ENCODE peak calls at places on chromosomes 6 and 20, in five cellular contexts. One of them, this sample, is unnamed.

GRCh38 chr20:48767269-48767960 is 60.4 kb downstream of the PREX1 start:
- DNase-seq in tibial artery: no peak
- DNase-seq in HepG2: no peak
- DNase-seq in uterus: no peak
- DNase-seq in ovary: no peak
- DNase-seq in this sample: no peak

GRCh38 chr6:2213082-2213481 is 32.3 kb downstream of the GMDS start:
- DNase-seq in tibial artery: no peak
- DNase-seq in HepG2: no peak
- DNase-seq in uterus: no peak
- DNase-seq in ovary: no peak
- DNase-seq in this sample: no peak

GRCh38 chr6:43093361-43094289 is 17.5 kb downstream of the PTK7 start:
- DNase-seq in tibial artery: no peak
- DNase-seq in HepG2: peak; percentile 93
- DNase-seq in uterus: peak; percentile 59
- DNase-seq in ovary: peak; percentile 58
- DNase-seq in this sample: no peak

GRCh38 chr6:14280766-14281293 is 163.3 kb downstream of the CD83 start:
- DNase-seq in tibial artery: no peak
- DNase-seq in HepG2: no peak
- DNase-seq in uterus: no peak
- DNase-seq in ovary: no peak
- DNase-seq in this sample: no peak

GRCh38 chr6:116568851-116569755 is 2.2 kb upstream of the RWDD1 start:
- DNase-seq in tibial artery: no peak
- DNase-seq in HepG2: no peak
- DNase-seq in uterus: no peak
- DNase-seq in ovary: no peak
- DNase-seq in this sample: no peak

GRCh38 chr6:55397986-55398385 is 70.7 kb downstream of the GFRAL start:
- DNase-seq in tibial artery: no peak
- DNase-seq in HepG2: no peak
- DNase-seq in uterus: no peak
- DNase-seq in ovary: no peak
- DNase-seq in this sample: no peak

GRCh38 chr6:14455442-14455841 is 337.9 kb downstream of the CD83 start:
- DNase-seq in tibial artery: no peak
- DNase-seq in HepG2: no peak
- DNase-seq in uterus: no peak
- DNase-seq in ovary: no peak
- DNase-seq in this sample: no peak

GRCh38 chr6:33623895-33624381 is 2.8 kb downstream of the ITPR3 start:
- DNase-seq in tibial artery: no peak
- DNase-seq in HepG2: no peak
- DNase-seq in uterus: no peak
- DNase-seq in ovary: no peak
- DNase-seq in this sample: no peak

GRCh38 chr6:37021356-37022129 is 16.1 kb downstream of the FGD2 start:
- DNase-seq in tibial artery: no peak
- DNase-seq in HepG2: peak; percentile 37
- DNase-seq in uterus: no peak
- DNase-seq in ovary: no peak
- DNase-seq in this sample: no peak

GRCh38 chr6:138404666-138405337 is 779 bp downstream of the HEBP2 start:
- DNase-seq in tibial artery: peak; percentile 73
- DNase-seq in HepG2: no peak
- DNase-seq in uterus: peak; percentile 28
- DNase-seq in ovary: peak; percentile 34
- DNase-seq in this sample: peak; percentile 84

GRCh38 chr6:26470643-26471042 is 12.9 kb downstream of the BTN2A1 start:
- DNase-seq in tibial artery: no peak
- DNase-seq in HepG2: no peak
- DNase-seq in uterus: no peak
- DNase-seq in ovary: no peak
- DNase-seq in this sample: no peak

GRCh38 chr6:56875961-56876360 is 78.9 kb upstream of the BEND6 start:
- DNase-seq in tibial artery: no peak
- DNase-seq in HepG2: peak; percentile 84
- DNase-seq in uterus: no peak
- DNase-seq in ovary: no peak
- DNase-seq in this sample: no peak

GRCh38 chr20:18632196-18632789 is 44.4 kb downstream of the DTD1 start:
- DNase-seq in tibial artery: no peak
- DNase-seq in HepG2: peak; percentile 72
- DNase-seq in uterus: peak; percentile 79
- DNase-seq in ovary: peak; percentile 70
- DNase-seq in this sample: no peak

GRCh38 chr6:149212202-149212601 is 105.3 kb upstream of the TAB2 start:
- DNase-seq in tibial artery: no peak
- DNase-seq in HepG2: no peak
- DNase-seq in uterus: no peak
- DNase-seq in ovary: no peak
- DNase-seq in this sample: no peak

DNA sequence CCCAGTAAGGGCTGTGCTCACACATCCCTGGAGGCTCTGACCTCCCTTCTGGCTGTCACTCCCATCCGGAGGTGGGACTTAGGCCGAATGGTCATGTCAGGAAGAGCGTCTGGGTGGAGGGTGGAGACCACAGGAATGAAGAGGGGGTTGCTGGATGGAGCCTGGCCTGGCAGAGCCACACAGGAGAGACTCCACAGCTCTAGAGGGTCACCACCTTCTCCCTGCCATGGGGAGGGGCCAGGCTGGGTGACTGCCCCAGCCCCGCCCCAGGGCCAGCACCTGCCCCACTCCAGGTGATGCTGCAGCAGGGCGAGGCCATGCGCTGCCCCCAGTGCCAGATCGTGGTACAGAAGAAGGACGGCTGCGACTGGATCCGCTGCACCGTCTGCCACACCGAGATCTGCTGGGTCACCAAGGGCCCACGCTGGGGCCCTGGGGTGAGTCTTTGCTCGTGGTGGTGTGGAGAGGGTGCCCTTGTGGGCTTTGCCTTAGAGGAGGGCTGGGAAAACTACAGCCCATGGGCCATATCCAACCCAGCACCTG is 20.6 kb downstream of the RBCK1 start:
- DNase-seq in tibial artery: peak; percentile 60
- DNase-seq in HepG2: no peak
- DNase-seq in uterus: no peak
- DNase-seq in ovary: no peak
- DNase-seq in this sample: no peak
- TF ChIP-seq CTCF in tibial artery: no peak
- TF ChIP-seq CTCF in HepG2: no peak
- TF ChIP-seq CTCF in uterus: no peak
- TF ChIP-seq CTCF in ovary: no peak
- TF ChIP-seq CTCF in this sample: no peak

GRCh38 chr6:16236009-16236501 is 2.3 kb upstream of the GMPR start:
- DNase-seq in tibial artery: no peak
- DNase-seq in HepG2: no peak
- DNase-seq in uterus: no peak
- DNase-seq in ovary: no peak
- DNase-seq in this sample: no peak

GRCh38 chr6:16238658-16239089 is 287 bp downstream of the GMPR start:
- DNase-seq in tibial artery: no peak
- DNase-seq in HepG2: no peak
- DNase-seq in uterus: no peak
- DNase-seq in ovary: no peak
- DNase-seq in this sample: peak; percentile 68

GRCh38 chr6:16238057-16238657 is at the start of gene GMPR:
- DNase-seq in tibial artery: peak; percentile 95
- DNase-seq in HepG2: no peak
- DNase-seq in uterus: peak; percentile 74
- DNase-seq in ovary: peak; percentile 81
- DNase-seq in this sample: peak; percentile 89

GRCh38 chr6:16237242-16237641 is 1.1 kb upstream of the GMPR start:
- DNase-seq in tibial artery: no peak
- DNase-seq in HepG2: no peak
- DNase-seq in uterus: no peak
- DNase-seq in ovary: no peak
- DNase-seq in this sample: no peak

DNA sequence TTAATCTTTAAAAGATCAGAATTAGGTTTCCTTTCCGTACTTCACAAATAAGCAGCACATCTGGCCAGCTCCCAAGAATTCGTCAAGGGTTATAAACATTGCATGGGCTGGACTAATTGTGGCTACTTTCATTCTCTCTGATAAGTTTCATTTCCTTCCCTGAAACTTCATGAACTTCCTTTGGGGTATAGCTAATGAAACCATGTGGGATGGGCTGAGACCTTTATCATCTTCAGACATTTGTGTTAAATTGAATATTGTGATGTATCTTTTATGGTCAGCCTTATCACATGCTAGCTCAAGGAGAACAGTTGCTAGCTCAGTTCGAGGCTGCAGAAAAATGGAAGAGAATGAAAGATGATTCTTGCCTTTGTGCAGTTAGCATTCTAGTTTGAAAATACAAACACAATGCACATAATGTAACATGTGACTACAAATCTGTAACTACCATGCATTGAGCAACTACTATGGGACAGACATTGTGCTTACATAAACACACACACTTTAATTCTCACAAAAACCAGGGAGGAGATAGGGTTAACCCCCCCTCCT is 1.7 kb upstream of the GMPR start:
- DNase-seq in tibial artery: no peak
- DNase-seq in HepG2: no peak
- DNase-seq in uterus: no peak
- DNase-seq in ovary: no peak
- DNase-seq in this sample: no peak
- H3K4me3 ChIP-seq in tibial artery: no peak overlapping the region
- H3K4me3 ChIP-seq in HepG2: no peak overlapping the region
- H3K4me3 ChIP-seq in uterus: no peak overlapping the region
- H3K4me3 ChIP-seq in ovary: peak overlapping the region; percentile 9
- H3K4me3 ChIP-seq in this sample: peak overlapping the region; percentile 15

DNA sequence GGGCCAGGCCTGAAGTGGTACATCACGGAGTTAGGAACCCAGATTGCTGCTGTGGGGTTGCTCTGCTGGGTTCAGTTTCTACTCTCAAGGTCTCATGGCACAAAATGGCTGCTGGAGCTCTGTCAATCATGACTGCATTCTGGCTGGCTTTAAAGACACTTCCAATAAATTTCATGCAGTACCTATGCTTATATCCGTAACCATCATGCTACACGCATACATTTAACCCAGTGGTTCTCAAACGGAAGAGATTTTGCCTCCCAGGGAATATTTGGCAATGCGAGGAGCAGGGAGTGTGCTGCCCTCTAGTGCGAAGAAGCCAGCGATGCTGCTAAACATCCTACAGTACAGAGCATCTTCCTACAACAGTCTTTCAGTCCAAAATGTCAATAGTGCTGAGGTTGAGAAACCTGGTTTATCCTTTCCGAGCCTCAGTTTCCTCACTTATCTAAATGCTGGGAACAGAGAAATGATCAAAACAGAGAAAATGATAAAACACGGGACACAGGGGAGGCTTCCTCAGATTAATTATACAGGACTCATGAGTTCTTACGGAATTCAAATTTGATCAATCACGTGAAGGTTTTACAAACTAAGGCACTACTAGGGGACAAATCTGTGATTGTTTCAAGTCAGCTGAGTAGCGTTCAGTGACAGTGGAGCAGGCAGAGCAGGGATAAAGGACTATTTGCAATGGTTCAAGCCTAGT is 9.6 kb upstream of the SLC2A10 start:
- DNase-seq in tibial artery: no peak
- DNase-seq in HepG2: peak; percentile 66
- DNase-seq in uterus: no peak
- DNase-seq in ovary: no peak
- DNase-seq in this sample: no peak
- TF ChIP-seq CTCF in tibial artery: peak; percentile 13
- TF ChIP-seq CTCF in HepG2: peak; percentile 96
- TF ChIP-seq CTCF in uterus: no peak
- TF ChIP-seq CTCF in ovary: no peak
- TF ChIP-seq CTCF in this sample: peak; percentile 38

DNA sequence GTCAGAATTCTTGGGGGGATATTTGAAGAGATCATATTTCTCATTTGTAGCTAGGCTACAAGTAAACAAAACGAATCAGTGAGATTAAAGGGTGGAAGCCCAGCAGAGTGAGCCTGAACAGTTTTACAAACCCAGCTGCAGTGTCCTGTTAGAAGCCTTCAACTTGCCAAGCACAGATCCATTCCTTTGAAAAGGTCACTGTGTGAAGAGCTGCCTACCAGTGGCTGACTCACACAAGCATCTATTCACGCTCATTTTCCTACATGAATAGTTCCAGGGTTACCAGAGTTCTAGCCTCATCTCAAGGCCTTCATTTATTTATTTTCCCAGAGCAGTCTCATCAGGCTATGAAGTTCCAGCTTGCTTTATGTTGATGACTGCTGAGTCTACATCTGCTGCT is 25.7 kb upstream of the MLIP start:
- DNase-seq in tibial artery: no peak
- DNase-seq in HepG2: no peak
- DNase-seq in uterus: no peak
- DNase-seq in ovary: no peak
- DNase-seq in this sample: no peak
- H3K4me3 ChIP-seq in tibial artery: no peak overlapping the region
- H3K4me3 ChIP-seq in HepG2: no peak overlapping the region
- H3K4me3 ChIP-seq in uterus: no peak overlapping the region
- H3K4me3 ChIP-seq in ovary: no peak overlapping the region
- H3K4me3 ChIP-seq in this sample: no peak overlapping the region

GRCh38 chr6:39617520-39617919 is 107.7 kb downstream of the KIF6 start:
- DNase-seq in tibial artery: no peak
- DNase-seq in HepG2: no peak
- DNase-seq in uterus: no peak
- DNase-seq in ovary: no peak
- DNase-seq in this sample: no peak
- TF ChIP-seq CTCF in tibial artery: no peak
- TF ChIP-seq CTCF in HepG2: no peak
- TF ChIP-seq CTCF in uterus: no peak
- TF ChIP-seq CTCF in ovary: no peak
- TF ChIP-seq CTCF in this sample: no peak

GRCh38 chr6:143123081-143123480 is 62.4 kb downstream of the AIG1 start:
- DNase-seq in tibial artery: no peak
- DNase-seq in HepG2: no peak
- DNase-seq in uterus: no peak
- DNase-seq in ovary: no peak
- DNase-seq in this sample: no peak

GRCh38 chr6:143115698-143116097 is 55.0 kb downstream of the AIG1 start:
- DNase-seq in tibial artery: no peak
- DNase-seq in HepG2: no peak
- DNase-seq in uterus: no peak
- DNase-seq in ovary: no peak
- DNase-seq in this sample: no peak

GRCh38 chr6:143117108-143117507 is 56.4 kb downstream of the AIG1 start:
- DNase-seq in tibial artery: no peak
- DNase-seq in HepG2: no peak
- DNase-seq in uterus: no peak
- DNase-seq in ovary: no peak
- DNase-seq in this sample: no peak

GRCh38 chr6:143119260-143119659 is 58.6 kb downstream of the AIG1 start:
- DNase-seq in tibial artery: no peak
- DNase-seq in HepG2: peak; percentile 13
- DNase-seq in uterus: no peak
- DNase-seq in ovary: no peak
- DNase-seq in this sample: no peak
- H3K4me3 ChIP-seq in tibial artery: no peak overlapping the region
- H3K4me3 ChIP-seq in HepG2: no peak overlapping the region
- H3K4me3 ChIP-seq in uterus: no peak overlapping the region
- H3K4me3 ChIP-seq in ovary: no peak overlapping the region
- H3K4me3 ChIP-seq in this sample: no peak overlapping the region

This sample was measured in suprapubic skin.